ENCODE peak calls at places on chromosome 18, in four cellular contexts. T, Z, H and C are unnamed samples.

GRCh38 chr18:811192-812122 is 585 bp downstream of the YES1 start:
- DNase-seq in H (no peak), T (no peak), Z (no peak), C (no peak)

GRCh38 chr18:79911871-79912270 is 39.6 kb downstream of the SLC66A2 start:
- DNase-seq in Z (no peak), T (no peak), H (no peak), C (no peak)

GRCh38 chr18:65990944-65991708 is 240.3 kb downstream of the CDH7 start:
- DNase-seq in H (no peak), T (no peak), Z (no peak), C (no peak)

GRCh38 chr18:25351280-25351772 is 640 bp downstream of the ZNF521 start:
- DNase-seq in T (no peak), Z (no peak), H (no peak), C (no peak)

GRCh38 chr18:49274188-49274714 is 186.2 kb downstream of the DYM start:
- DNase-seq in Z (no peak), H (no peak), T (no peak), C (no peak)

GRCh38 chr18:37476182-37476581 is 89.4 kb downstream of the CELF4 start:
- DNase-seq in Z (no peak), H (peak), T (no peak), C (peak)

GRCh38 chr18:54222922-54223567 is 1.4 kb downstream of the MBD2 start:
- DNase-seq in H (no peak), Z (peak), T (no peak), C (no peak)

GRCh38 chr18:42296723-42297122 is 341.7 kb downstream of the PIK3C3 start:
- DNase-seq in Z (no peak), H (no peak), T (no peak), C (no peak)

GRCh38 chr18:48860276-48861180 is 90.2 kb downstream of the SMAD7 start:
- DNase-seq in H (no peak), Z (no peak), T (no peak), C (no peak)

GRCh38 chr18:39389800-39390379 is 1824.3 kb upstream of the CELF4 start:
- DNase-seq in H (no peak), Z (no peak), T (peak), C (no peak)

GRCh38 chr18:39453882-39454281 is 1888.3 kb upstream of the CELF4 start:
- DNase-seq in H (no peak), Z (no peak), T (no peak), C (no peak)

GRCh38 chr18:44682181-44682870 is 1.6 kb downstream of the SETBP1 start:
- DNase-seq in T (no peak), H (no peak), Z (no peak), C (no peak)

DNA sequence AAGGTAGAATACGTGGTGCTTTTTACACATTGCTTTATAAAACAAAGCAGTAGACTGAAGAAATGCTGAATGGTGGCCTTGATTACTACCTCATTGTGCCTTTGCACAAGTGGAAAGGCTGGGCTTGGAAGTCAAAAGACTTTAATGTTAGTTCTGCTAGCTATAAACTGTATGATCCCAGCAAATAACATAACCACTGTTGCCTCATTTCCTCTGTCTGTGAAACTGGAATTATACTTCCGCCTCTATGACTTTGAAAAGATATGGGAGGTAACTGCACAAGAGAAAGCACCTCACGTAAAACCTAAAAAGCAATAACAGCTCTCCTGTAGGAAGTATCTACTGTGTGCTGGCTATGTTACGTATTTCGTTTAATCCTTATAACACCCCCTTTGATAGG is 43.4 kb upstream of the DSC1 start:
- DNase-seq in Z (no peak), T (no peak), H (no peak), C (no peak)
- TF ChIP-seq POLR2AphosphoS5 in Z (no peak), T (no peak), H (no peak), C (no peak)

GRCh38 chr18:23158058-23158457 is 22.8 kb downstream of the CABLES1 start:
- DNase-seq in H (no peak), T (no peak), Z (no peak), C (no peak)

GRCh38 chr18:23154021-23154420 is 18.7 kb downstream of the CABLES1 start:
- DNase-seq in H (no peak), T (no peak), Z (no peak), C (no peak)

GRCh38 chr18:23155537-23155936 is 20.3 kb downstream of the CABLES1 start:
- DNase-seq in T (no peak), H (no peak), Z (no peak), C (no peak)

GRCh38 chr18:23154823-23155517 is 19.7 kb downstream of the CABLES1 start:
- DNase-seq in H (no peak), T (no peak), Z (no peak), C (no peak)

DNA sequence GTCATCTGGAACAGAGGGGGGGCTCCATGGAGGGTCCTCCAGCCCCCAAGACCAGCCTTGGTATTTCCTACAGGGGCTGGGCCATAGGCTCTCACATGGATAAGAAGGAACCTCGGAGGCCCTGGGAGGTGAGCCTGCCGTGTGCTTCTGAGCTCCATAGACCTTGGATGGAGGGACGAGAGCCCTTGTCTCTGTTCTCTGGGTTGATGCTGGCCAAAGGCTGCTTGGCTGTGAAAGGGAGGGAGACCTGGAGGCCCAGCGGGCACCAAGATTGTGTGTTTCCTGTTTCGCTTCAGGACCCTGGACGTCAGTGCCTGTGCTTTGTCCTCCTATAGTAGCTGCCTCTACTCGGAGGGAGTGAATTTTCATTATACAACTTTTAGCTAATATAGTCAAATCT is 20.8 kb downstream of the CABLES1 start:
- DNase-seq in T (no peak), H (no peak), Z (no peak), C (no peak)
- TF ChIP-seq TAF1 in T (no peak), H (no peak), Z (no peak), C (no peak)

GRCh38 chr18:58041633-58042032 is 2.4 kb upstream of the NEDD4L start:
- DNase-seq in Z (no peak), H (peak), T (no peak), C (no peak)

GRCh38 chr18:58045265-58046086 is 1.4 kb downstream of the NEDD4L start:
- DNase-seq in Z (no peak), H (peak), T (no peak), C (no peak)

GRCh38 chr18:58044370-58045264 is 591 bp downstream of the NEDD4L start:
- DNase-seq in H (peak), T (no peak), Z (no peak), C (peak)

GRCh38 chr18:58042826-58043362 is 1.1 kb upstream of the NEDD4L start:
- DNase-seq in T (no peak), H (no peak), Z (no peak), C (no peak)

DNA sequence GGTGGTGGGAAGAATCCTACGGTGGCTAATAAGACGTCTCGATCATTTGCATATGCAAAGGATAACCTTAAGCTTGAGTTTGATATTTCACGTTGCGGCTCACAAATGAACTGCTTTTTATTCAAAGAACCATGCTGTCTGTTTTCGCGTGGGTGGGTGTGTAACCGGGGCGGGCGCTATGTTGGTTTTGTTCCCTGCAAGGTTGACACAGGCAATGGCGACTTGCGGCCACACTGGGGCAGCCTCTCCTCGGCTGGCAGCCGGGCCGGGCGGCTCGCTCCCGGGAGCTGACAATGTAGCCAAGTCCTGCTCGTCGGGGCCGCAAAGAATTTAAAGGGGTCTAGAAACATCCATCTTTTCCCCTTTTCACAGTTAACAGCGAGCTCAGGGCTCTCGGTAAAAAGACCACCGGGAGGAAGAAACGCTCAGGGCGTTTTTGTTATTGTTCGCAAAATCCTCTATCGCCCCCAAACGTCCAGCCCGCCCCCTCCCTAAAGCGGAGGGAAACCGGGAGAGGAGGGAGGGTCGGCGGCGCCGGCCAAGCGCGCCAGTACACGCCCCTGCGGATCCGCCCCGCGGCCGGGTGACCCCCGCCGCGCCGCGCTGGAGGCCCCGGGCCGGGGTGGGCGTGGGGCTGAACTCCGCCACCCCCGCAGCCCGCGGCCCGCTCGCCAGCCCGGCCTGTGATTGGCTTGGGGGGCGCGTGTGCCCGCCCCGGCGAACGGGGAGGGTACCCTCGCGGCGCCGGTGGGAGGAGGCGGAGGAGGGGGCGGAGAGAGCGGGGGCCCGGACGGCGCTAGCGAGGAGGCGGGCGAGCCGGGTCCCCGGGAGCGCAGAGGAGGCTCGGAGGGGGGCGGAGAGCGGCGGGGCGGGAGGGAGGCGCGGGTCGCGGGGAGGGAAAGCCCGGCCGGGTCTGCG is at the start of gene NEDD4L:
- DNase-seq in H (peak), Z (peak), T (no peak), C (peak)
- TF ChIP-seq POLR2AphosphoS5 in H (no peak), Z (no peak), T (no peak), C (no peak)

GRCh38 chr18:70450658-70451253 is 161.9 kb downstream of the SOCS6 start:
- DNase-seq in T (no peak), Z (no peak), H (no peak), C (no peak)
- TF ChIP-seq TAF1 in T (no peak), Z (no peak), H (no peak), C (no peak)

DNA sequence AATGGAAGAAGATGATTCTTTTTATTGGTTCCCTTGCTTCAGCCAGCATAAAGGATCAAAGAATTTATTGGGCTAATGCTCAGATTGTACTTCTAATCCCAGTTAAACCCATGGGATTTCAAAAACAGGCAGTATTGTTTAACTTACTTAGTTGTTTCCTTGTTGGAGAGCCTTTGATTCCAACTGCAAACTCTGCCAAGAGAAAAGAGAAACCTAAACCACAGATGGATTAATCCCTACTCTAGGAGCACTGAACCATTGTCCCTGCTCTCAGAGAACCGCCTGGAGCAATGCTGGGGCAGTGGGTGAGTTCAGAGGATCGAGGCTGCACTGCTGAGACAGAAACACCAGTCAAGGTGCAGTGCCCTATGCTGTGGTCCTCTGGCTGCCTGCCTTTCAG is 44.9 kb upstream of the SIGLEC15 start:
- DNase-seq in Z (no peak), H (no peak), T (no peak), C (no peak)
- TF ChIP-seq POLR2AphosphoS5 in Z (no peak), H (no peak), T (no peak), C (no peak)

DNA sequence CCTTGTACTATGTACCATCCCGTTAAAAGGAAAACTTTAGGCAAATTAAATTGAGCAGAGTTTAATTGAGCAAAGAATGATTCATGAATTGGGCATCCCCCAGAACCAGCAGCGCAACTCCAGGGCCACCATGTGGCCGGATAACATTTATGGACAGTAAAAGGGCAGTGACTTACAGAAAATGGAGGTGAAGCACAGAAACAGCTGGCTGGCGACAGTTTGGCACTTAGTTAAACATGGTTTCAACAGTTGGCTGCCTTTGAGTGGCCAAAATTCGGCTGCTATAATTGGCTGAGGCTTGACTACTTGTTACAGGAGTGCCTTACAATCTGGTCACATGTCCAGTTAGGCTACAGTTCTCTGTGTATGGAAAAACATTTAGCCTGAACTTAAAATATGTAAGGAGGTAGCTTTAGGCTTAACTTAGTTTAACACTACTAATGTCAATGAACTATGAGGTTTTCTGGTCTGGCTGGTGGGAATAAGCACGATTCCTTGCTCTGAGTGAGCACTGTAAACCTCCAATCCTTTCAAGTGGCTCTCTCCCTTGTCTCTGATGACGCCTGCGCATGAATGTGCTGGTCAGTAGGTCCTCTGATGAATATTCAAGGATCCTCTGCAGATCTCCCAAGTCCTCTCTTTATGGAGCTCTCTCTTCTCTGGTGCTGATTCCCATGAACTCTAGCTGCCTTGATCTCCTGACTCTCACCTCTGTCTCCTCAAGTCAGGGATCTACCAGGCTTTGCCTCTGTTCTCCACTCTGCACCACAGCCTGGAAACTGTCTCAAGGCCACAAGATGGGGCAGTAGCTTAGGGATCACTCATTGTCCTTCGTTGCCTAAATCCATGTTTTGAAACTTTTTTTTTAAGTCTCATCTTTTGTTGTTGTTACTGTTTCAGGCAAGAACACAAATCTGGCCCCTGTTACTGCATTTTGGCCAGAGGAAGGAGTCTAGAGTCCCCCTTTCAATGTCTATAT is 24.4 kb upstream of the RAB31 start:
- DNase-seq in T (no peak), H (no peak), Z (no peak), C (no peak)
- TF ChIP-seq TAF1 in T (no peak), H (no peak), Z (no peak), C (no peak)

DNA sequence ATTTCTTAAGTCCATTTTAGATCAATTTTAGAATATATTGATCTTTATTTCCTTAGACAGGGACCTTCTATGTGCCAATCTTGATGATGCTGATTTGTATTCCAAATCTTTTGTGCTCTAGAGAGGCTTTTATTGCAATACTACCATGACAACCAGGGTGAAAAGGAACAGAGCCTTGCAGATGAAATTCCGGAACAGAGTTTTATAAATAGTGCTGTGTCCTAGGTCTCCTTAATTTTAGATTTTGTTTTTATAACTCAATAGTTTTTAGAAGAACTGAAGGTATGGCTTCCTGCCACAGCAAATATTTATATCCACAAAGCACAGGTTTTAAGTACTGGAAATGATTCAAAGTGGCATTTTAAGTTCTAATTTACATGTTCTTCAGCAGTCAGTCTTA is 160.2 kb downstream of the PMAIP1 start:
- DNase-seq in H (no peak), Z (no peak), T (no peak), C (no peak)
- TF ChIP-seq POLR2AphosphoS5 in H (no peak), Z (no peak), T (no peak), C (no peak)